ENCODE peak calls at places on chromosomes 4 and X, in six cellular contexts. E is GM10248; W is CD8-positive, alpha-beta T cell; R is naive thymus-derived CD4-positive, alpha-beta T cell; I is lower lobe of right lung; D is AG08396. X is an unnamed sample.

GRCh38 chrX:19017271-19017670 is 33.4 kb upstream of the PHKA2 start:
- DNase-seq in R (no peak), I (no peak), W (no peak), E (peak), D (peak), X (no peak)

GRCh38 chr4:54063224-54063623 is 1.2 kb downstream of the CHIC2 start:
- DNase-seq in W (no peak), E (no peak), I (no peak), R (peak), D (no peak), X (no peak)

GRCh38 chr4:118682928-118683327 is 2.3 kb upstream of the METTL14 start:
- DNase-seq in R (no peak), W (no peak), D (peak), E (no peak), I (no peak), X (peak)

GRCh38 chr4:31026216-31026615 is 306.0 kb downstream of the PCDH7 start:
- DNase-seq in E (no peak), I (no peak), W (no peak), D (no peak), R (no peak), X (no peak)

GRCh38 chr4:127782275-127783025 is at the start of gene HSPA4L:
- DNase-seq in I (peak), R (peak), D (no peak), W (peak), E (peak), X (peak)

GRCh38 chrX:68837119-68837518 is 8.3 kb downstream of the EFNB1 start:
- DNase-seq in R (no peak), I (no peak), W (no peak), E (no peak), D (no peak), X (no peak)

GRCh38 chrX:18252644-18253359 is 32.1 kb upstream of the BEND2 start:
- DNase-seq in R (no peak), I (no peak), E (no peak), W (no peak), D (no peak), X (peak)

GRCh38 chrX:38312436-38312835 is 14.9 kb downstream of the RPGR start:
- DNase-seq in D (no peak), E (no peak), I (no peak), W (no peak), R (no peak), X (no peak)

GRCh38 chrX:43474321-43474720 is 181.8 kb upstream of the MAOA start:
- DNase-seq in I (no peak), E (no peak), W (no peak), D (no peak), R (no peak), X (no peak)

GRCh38 chr4:112348488-112349158 is 51.5 kb downstream of the ALPK1 start:
- DNase-seq in W (no peak), E (no peak), D (peak), R (no peak), I (no peak), X (no peak)

GRCh38 chr4:7195138-7195510 is 2.8 kb downstream of the SORCS2 start:
- DNase-seq in E (no peak), R (no peak), I (peak), W (no peak), D (no peak), X (no peak)

GRCh38 chrX:75603833-75604232 is 81.0 kb upstream of the ZDHHC15 start:
- DNase-seq in E (peak), I (no peak), W (no peak), R (peak), D (peak), X (peak)

GRCh38 chr4:104896623-104897296 is 249.9 kb upstream of the TET2 start:
- DNase-seq in D (no peak), W (no peak), E (no peak), R (no peak), I (no peak), X (no peak)

GRCh38 chrX:45843518-45843917 is 642.8 kb upstream of the DIPK2B start:
- DNase-seq in E (peak), D (no peak), I (no peak), R (peak), W (no peak), X (no peak)

GRCh38 chr4:38857354-38858096 is 908 bp upstream of the TLR6 start:
- DNase-seq in W (no peak), E (peak), I (no peak), D (peak), R (no peak), X (no peak)

GRCh38 chr4:4856071-4857000 is 3.1 kb upstream of the MSX1 start:
- DNase-seq in E (no peak), W (no peak), I (no peak), D (peak), R (no peak), X (no peak)

GRCh38 chrX:54494970-54495813 is 842 bp downstream of the FGD1 start:
- DNase-seq in R (peak), W (no peak), D (peak), I (peak), E (no peak), X (no peak)

GRCh38 chrX:77788050-77788449 is 2.0 kb upstream of the ATRX start:
- DNase-seq in R (peak), W (no peak), E (no peak), D (no peak), I (no peak), X (no peak)

GRCh38 chr4:87614292-87614890 is 6.1 kb downstream of the DSPP start:
- DNase-seq in W (no peak), E (no peak), D (no peak), R (no peak), I (no peak), X (no peak)

GRCh38 chrX:39170432-39170831 is 369.2 kb downstream of the MID1IP1 start:
- DNase-seq in E (no peak), W (no peak), R (no peak), I (no peak), D (no peak), X (no peak)

GRCh38 chr4:127214001-127214400 is 418.8 kb upstream of the INTU start:
- DNase-seq in R (no peak), D (no peak), E (no peak), W (no peak), I (no peak), X (no peak)

GRCh38 chr4:114563536-114564315 is 34.9 kb upstream of the UGT8 start:
- DNase-seq in I (no peak), E (no peak), D (no peak), W (no peak), R (no peak), X (no peak)

GRCh38 chrX:129653181-129653984 is 1.4 kb downstream of the APLN start:
- DNase-seq in W (no peak), D (no peak), I (no peak), R (no peak), E (no peak), X (no peak)

GRCh38 chr4:138749303-138749702 is 266.3 kb upstream of the NOCT start:
- DNase-seq in I (no peak), E (no peak), W (no peak), D (peak), R (no peak), X (no peak)

GRCh38 chrX:115491766-115492165 is 69.2 kb upstream of the PLS3 start:
- DNase-seq in I (no peak), D (no peak), E (no peak), R (no peak), W (no peak), X (no peak)

GRCh38 chrX:82081027-82081426 is 879.1 kb downstream of the SH3BGRL start:
- DNase-seq in R (no peak), W (no peak), E (no peak), I (no peak), D (no peak), X (no peak)

GRCh38 chrX:15882704-15883539 is 28.3 kb upstream of the AP1S2 start:
- DNase-seq in I (no peak), W (no peak), E (no peak), D (no peak), R (no peak), X (no peak)

GRCh38 chr4:152009046-152009445 is 248.2 kb upstream of the GATB start:
- DNase-seq in I (no peak), D (no peak), R (no peak), W (no peak), E (no peak), X (no peak)

GRCh38 chr4:133921280-133922195 is 280.1 kb downstream of the PABPC4L start:
- DNase-seq in D (no peak), W (no peak), I (no peak), R (no peak), E (no peak), X (no peak)

GRCh38 chr4:139858436-139859225 is 193.0 kb downstream of the MGST2 start:
- DNase-seq in R (no peak), D (no peak), I (no peak), E (peak), W (no peak), X (no peak)

GRCh38 chrX:72430405-72430968 is 124.8 kb upstream of the CITED1 start:
- DNase-seq in W (no peak), D (no peak), R (no peak), I (no peak), E (no peak), X (no peak)

GRCh38 chrX:46218373-46218772 is 326.8 kb downstream of the ZNF674 start:
- DNase-seq in I (no peak), D (no peak), W (no peak), E (no peak), R (no peak), X (no peak)

GRCh38 chr4:80538276-80538926 is 202.9 kb downstream of the CFAP299 start:
- DNase-seq in D (no peak), I (no peak), R (no peak), W (no peak), E (no peak), X (no peak)

GRCh38 chr4:158410272-158410671 is 111.4 kb upstream of the RXFP1 start:
- DNase-seq in D (peak), E (no peak), I (no peak), W (no peak), R (no peak), X (no peak)